ENCODE peak calls at places on chromosomes 11 and 22, in five cellular contexts. W is PC-3, A is cardiac muscle cell, N is fibroblast of lung, H is esophagus muscularis mucosa. C is an unnamed sample.
A peak's percentile ranks its signal among the peaks of the same experiment; 100 is the strongest.

GRCh38 chr22:19060356-19061009 is 61.7 kb downstream of the DGCR2 start:
- DNase-seq in H (no peak), A (no peak), N (peak; percentile 48), W (peak; percentile 76), C (peak; percentile 88)

GRCh38 chr11:103202048-103202651 is 92.9 kb downstream of the DYNC2H1 start:
- DNase-seq in A (peak; percentile 52), H (no peak), N (peak; percentile 66), W (peak; percentile 74), C (peak; percentile 49)

GRCh38 chr11:100863080-100863581 is 176.0 kb downstream of the ARHGAP42 start:
- DNase-seq in W (peak; percentile 43), N (peak; percentile 78), A (peak; percentile 78), H (no peak), C (peak; percentile 50)

GRCh38 chr11:12430351-12430750 is 53.0 kb downstream of the PARVA start:
- DNase-seq in N (peak; percentile 66), W (peak; percentile 46), H (peak; percentile 75), A (no peak), C (peak; percentile 87)

GRCh38 chr11:45366839-45367238 is 80.7 kb upstream of the SYT13 start:
- DNase-seq in A (no peak), W (no peak), H (no peak), N (no peak), C (no peak)

GRCh38 chr11:2995893-2996554 is 3.9 kb upstream of the NAP1L4 start:
- DNase-seq in W (no peak), H (no peak), N (no peak), A (no peak), C (no peak)

GRCh38 chr11:99325807-99326206 is 305.1 kb downstream of the CNTN5 start:
- DNase-seq in N (peak; percentile 89), A (no peak), W (peak; percentile 93), H (no peak), C (peak; percentile 64)

GRCh38 chr11:116901211-116901610 is 63.8 kb upstream of the APOA1 start:
- DNase-seq in A (peak; percentile 20), H (no peak), W (no peak), N (no peak), C (no peak)

GRCh38 chr11:15675683-15676082 is 561.0 kb downstream of the INSC start:
- DNase-seq in H (no peak), W (no peak), A (no peak), N (peak; percentile 9), C (no peak)

GRCh38 chr11:117226388-117227385 is 5.2 kb downstream of the PCSK7 start:
- DNase-seq in A (peak; percentile 88), H (no peak), N (peak; percentile 82), W (peak; percentile 83), C (peak; percentile 61)

GRCh38 chr11:16942342-16942741 is 71.9 kb downstream of the PLEKHA7 start:
- DNase-seq in A (peak; percentile 59), H (no peak), W (no peak), N (peak; percentile 8), C (no peak)

GRCh38 chr11:114082767-114083181 is 23.3 kb downstream of the ZBTB16 start:
- DNase-seq in A (peak; percentile 37), N (no peak), W (no peak), H (no peak), C (no peak)

GRCh38 chr22:29753808-29754657 is 12.8 kb downstream of the ZMAT5 start:
- DNase-seq in W (no peak), A (no peak), N (no peak), H (no peak), C (no peak)

GRCh38 chr11:95863486-95864140 is 60.3 kb downstream of the MTMR2 start:
- DNase-seq in W (peak; percentile 28), N (peak; percentile 77), H (no peak), A (no peak), C (no peak)

GRCh38 chr11:35621620-35622019 is 3.4 kb downstream of the FJX1 start:
- DNase-seq in W (peak; percentile 76), H (no peak), A (no peak), N (no peak), C (peak; percentile 54)

GRCh38 chr11:62402226-62402625 is 16.6 kb upstream of the SCGB1A1 start:
- DNase-seq in A (no peak), N (no peak), W (no peak), H (no peak), C (no peak)

DNA sequence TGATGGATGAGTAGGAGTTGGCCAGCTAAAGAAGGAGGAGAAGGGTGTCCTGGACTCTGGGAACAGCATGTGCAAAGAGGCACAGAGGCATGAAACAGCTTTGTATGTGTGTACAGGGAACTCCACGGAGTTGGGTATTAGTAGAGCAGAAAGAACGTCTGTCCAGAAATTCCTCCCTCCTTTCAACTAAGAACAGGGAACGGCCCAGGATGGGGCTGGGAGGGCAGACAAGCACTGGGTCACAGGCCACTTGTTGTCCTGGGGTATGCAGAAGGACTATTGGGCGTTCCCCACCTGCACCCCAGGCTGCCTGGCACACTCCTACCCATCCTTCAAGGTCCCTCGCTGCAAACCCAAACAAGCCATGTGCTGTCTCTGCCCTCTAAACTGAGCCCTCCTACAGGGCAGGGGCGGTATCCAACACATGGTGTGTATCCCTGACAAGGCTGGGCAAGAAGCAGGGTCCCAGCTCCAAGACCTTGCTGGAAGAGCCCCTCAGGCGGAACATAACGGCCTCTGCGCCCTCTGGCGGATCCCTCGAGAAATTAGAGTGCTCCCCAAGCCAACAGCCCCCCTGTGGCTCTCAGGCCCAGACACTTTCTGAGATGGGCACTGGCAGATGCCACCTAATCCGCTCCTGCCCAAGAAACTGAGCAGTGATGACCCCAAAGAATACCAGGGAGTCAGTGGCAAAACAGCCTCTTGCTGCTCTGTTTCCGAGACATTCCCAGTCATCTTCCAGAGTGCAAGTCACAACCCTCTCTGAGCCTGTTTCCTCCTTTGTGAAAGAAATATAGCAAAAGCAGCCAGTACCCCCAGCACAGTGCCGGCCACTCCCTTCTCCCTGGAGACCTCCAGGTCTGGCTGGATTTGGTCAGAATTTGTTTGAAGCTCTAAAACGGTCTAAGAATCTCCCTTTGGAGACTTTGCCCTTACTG is 1.6 kb upstream of the ELFN2 start:
- DNase-seq in W (no peak), A (peak; percentile 84), N (peak; percentile 53), H (no peak), C (no peak)
- TF ChIP-seq CTCF in W (no peak), A (peak; percentile 85), N (peak; percentile 85), H (peak; percentile 16), C (peak; percentile 72)

DNA sequence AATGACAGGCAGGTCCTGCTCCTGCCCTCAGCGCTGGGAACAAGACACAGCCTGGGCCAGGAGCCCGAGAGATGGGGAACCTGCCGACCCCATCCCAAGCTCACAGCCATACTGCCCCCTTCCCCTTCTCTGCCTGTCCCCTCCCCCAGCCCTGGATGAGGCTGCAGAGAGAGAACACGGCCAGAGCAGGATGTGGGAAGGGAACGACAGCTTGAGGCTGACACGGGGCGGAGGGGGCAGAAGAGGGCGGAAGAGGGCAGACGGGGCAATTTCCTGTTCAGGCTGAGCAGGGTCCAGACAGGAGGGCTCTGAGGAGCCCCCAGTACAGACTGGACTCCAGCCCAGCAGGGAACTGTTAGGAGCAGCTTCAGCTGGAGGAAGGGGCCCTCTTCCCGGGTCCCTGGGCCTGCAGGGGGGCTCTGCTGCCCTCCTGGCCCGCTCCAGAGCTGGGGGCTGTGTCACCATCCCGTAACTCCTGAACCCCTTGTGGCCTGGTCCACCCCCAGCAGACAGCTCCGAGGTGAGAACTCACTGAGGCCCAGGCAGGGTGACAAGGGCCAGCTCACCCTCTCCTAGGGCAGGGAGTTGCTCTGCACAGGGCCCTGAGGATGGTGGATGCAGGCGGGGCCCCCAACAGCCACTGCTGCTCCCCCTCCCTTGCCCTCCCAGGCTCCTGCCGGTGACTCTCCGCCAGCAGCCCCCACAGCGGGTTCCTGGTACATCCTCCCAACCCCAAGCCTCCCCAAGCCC is 5.7 kb downstream of the CTSD start:
- DNase-seq in H (no peak), N (no peak), A (no peak), W (no peak), C (no peak)
- H3K4me3 ChIP-seq in H (no peak overlapping the region), N (no peak overlapping the region), A (no peak overlapping the region), W (no peak overlapping the region), C (no peak overlapping the region)

GRCh38 chr22:38843201-38843715 is 570 bp downstream of the NPTXR start:
- DNase-seq in N (peak; percentile 83), H (no peak), W (peak; percentile 55), A (peak; percentile 82), C (peak; percentile 16)

GRCh38 chr22:38843716-38844660 is at the start of gene NPTXR:
- DNase-seq in W (peak; percentile 42), N (peak; percentile 34), A (peak; percentile 85), H (no peak), C (no peak)

GRCh38 chr22:38841635-38842034 is 2.2 kb downstream of the NPTXR start:
- DNase-seq in H (no peak), N (no peak), A (no peak), W (no peak), C (no peak)

GRCh38 chr22:38841211-38841610 is 2.6 kb downstream of the NPTXR start:
- DNase-seq in W (no peak), A (no peak), H (no peak), N (no peak), C (no peak)

GRCh38 chr22:38842512-38843200 is 1.2 kb downstream of the NPTXR start:
- DNase-seq in A (no peak), H (no peak), W (no peak), N (no peak), C (no peak)
- H3K27me3 ChIP-seq in A (peaks cover 47% of the 10 kb centered on the region), H (no peaks in the 10 kb centered on the region), W (no peaks in the 10 kb centered on the region), N (peaks cover 29% of the 10 kb centered on the region), C (peaks cover 25% of the 10 kb centered on the region)

DNA sequence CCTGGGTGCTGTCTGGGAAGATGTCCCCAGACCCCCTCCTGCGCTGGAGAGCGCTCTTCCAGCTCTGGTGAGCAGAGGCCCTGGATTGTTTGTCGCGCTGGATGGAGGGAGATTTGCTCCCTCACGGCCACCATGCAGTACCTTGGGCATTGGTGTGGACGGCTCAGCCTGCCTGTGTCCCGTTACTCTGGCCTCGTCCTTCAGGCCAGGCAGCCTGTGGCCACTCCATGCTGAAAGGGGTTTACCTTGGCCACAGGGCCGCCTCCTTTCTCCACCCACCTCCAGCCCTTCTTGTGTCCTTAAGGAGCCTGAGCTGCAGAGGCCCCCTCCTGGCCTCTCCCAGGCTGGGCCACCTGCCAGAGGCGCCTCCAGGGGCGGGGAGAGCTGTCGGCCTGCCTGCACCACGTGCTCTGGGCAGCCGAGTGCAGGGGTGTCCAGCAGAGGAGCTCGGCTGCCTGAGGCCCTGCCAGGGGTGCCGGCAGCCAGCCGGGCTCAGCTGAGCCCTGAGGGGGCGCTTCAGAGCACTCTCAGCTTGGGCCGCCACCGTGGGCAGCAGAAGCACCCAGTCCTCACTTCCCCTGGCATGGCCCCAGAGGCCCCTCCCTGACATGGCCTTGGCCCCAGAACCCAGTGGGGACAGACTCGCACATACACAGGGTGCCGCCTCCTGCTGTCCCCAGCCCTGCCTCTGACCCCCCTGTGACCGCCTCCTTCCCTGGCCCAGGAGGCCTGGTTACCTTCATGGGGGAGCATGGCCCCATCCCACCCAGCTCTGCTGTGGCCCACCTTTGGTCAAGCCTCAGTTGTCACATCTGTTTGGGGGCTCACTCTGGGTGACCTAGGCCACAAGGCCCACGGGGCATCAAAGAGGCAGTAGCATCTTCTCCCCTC is 3.4 kb downstream of the CCND1 start:
- DNase-seq in H (no peak), W (peak; percentile 75), N (peak; percentile 97), A (peak; percentile 74), C (no peak)
- TF ChIP-seq CTCF in H (peak; percentile 58), W (peak; percentile 44), N (peak; percentile 50), A (peak; percentile 36), C (peak; percentile 21)

DNA sequence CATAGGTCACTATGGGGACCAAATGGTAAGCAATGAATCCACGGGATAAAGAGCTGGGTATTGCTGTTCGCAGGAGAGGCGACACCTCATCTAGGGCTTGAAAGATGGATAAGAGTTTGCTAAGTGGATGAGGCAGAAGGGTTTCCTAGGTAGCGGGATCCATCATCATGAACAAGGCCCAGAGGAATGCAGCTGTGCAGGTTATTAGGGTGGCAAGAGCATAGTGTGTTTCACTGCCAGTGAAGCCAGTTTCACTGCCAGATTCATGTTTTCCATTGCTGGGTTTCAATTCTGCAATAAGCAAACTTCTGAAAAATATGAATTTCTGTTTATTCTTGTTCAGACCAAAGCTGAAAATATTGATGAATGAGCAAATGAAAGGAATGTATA is 27.2 kb downstream of the WEE1 start:
- DNase-seq in W (peak; percentile 84), H (peak; percentile 14), N (no peak), A (no peak), C (peak; percentile 97)
- H3K4me3 ChIP-seq in W (no peak overlapping the region), H (no peak overlapping the region), N (no peak overlapping the region), A (no peak overlapping the region), C (no peak overlapping the region)

GRCh38 chr11:75667831-75668507 is 869 bp downstream of the MAP6 start:
- DNase-seq in H (no peak), A (peak; percentile 69), W (peak; percentile 47), N (peak; percentile 23), C (peak; percentile 13)
- H3K27me3 ChIP-seq in H (no peaks in the 10 kb centered on the region), A (peaks cover 100% of the 10 kb centered on the region), W (peaks cover 30% of the 10 kb centered on the region), N (peaks cover 40% of the 10 kb centered on the region), C (peaks cover 34% of the 10 kb centered on the region)